ENCODE peak calls at places on chromosomes 5 and 9, in nine cellular contexts. W is breast epithelium, Q is sigmoid colon, X is K562, V is GM12878, D is HCT116, G is Panc1, Y is HL-60, R is transverse colon. F is an unnamed sample.
A peak's percentile ranks its signal among the peaks of the same experiment; 100 is the strongest.

GRCh38 chr5:177209610-177210009 is 76.0 kb downstream of the NSD1 start:
- DNase-seq in V (no peak), W (no peak), Y (no peak), R (no peak), X (no peak), Q (no peak), G (no peak), D (no peak), F (no peak)

GRCh38 chr9:93081931-93082330 is 14.1 kb upstream of the CARD19 start:
- DNase-seq in R (no peak), G (no peak), V (no peak), Y (no peak), W (no peak), X (no peak), Q (peak; percentile 7), D (no peak), F (no peak)

GRCh38 chr5:143128412-143129071 is 274.9 kb downstream of the NR3C1 start:
- DNase-seq in V (no peak), W (no peak), D (no peak), Y (no peak), X (no peak), R (no peak), G (no peak), Q (no peak), F (no peak)

GRCh38 chr5:172104021-172104420 is 84.0 kb downstream of the STK10 start:
- DNase-seq in G (no peak), R (no peak), Q (no peak), D (no peak), V (no peak), Y (no peak), W (no peak), X (no peak), F (no peak)

GRCh38 chr5:127206320-127207113 is 84.1 kb upstream of the MEGF10 start:
- DNase-seq in R (no peak), Q (no peak), W (no peak), D (peak; percentile 26), Y (no peak), G (peak; percentile 56), X (no peak), V (no peak), F (no peak)

GRCh38 chr5:177495243-177496060 is 2.0 kb downstream of the PDLIM7 start:
- DNase-seq in R (peak; percentile 70), Q (peak; percentile 95), D (no peak), W (peak; percentile 71), Y (peak; percentile 70), X (no peak), V (no peak), G (no peak), F (no peak)

GRCh38 chr5:15620501-15620900 is 120.5 kb downstream of the FBXL7 start:
- DNase-seq in G (no peak), D (no peak), X (no peak), R (no peak), V (no peak), Q (no peak), Y (no peak), W (no peak), F (no peak)

GRCh38 chr5:59763545-59763944 is 130.0 kb downstream of the PDE4D start:
- DNase-seq in D (no peak), G (no peak), Q (no peak), V (no peak), X (no peak), Y (no peak), W (no peak), R (no peak), F (no peak)

GRCh38 chr9:108163321-108164005 is 673.9 kb upstream of the KLF4 start:
- DNase-seq in Y (no peak), D (no peak), Q (no peak), G (no peak), X (no peak), V (no peak), R (no peak), W (no peak), F (no peak)

DNA sequence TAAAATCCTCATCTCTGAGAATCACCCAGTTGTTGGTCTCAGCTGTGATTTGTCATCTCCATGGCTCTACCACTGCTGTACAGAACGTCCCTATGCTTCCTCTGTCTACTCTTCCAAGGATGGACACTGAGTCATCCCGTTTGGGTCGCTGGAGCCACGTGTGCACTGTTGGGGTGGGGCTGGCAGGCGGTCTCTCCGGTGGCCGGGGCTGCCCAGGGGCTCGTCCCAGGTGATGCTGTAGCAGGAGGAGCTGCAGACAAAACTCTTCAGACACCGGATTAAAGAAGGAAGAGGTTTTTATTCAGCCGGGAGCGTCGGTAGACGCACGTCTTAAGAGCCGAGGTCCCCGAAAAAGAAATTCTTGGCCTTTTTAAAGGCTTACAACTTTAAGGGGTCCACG is 17.0 kb downstream of the LCN9 start:
- DNase-seq in D (no peak), X (no peak), Y (no peak), W (no peak), V (no peak), R (no peak), G (no peak), Q (no peak), F (no peak)
- TF ChIP-seq POLR2AphosphoS5 in D (no peak), X (no peak), Y (no peak), W (no peak), V (no peak), R (no peak), G (no peak), Q (no peak), F (no peak)

DNA sequence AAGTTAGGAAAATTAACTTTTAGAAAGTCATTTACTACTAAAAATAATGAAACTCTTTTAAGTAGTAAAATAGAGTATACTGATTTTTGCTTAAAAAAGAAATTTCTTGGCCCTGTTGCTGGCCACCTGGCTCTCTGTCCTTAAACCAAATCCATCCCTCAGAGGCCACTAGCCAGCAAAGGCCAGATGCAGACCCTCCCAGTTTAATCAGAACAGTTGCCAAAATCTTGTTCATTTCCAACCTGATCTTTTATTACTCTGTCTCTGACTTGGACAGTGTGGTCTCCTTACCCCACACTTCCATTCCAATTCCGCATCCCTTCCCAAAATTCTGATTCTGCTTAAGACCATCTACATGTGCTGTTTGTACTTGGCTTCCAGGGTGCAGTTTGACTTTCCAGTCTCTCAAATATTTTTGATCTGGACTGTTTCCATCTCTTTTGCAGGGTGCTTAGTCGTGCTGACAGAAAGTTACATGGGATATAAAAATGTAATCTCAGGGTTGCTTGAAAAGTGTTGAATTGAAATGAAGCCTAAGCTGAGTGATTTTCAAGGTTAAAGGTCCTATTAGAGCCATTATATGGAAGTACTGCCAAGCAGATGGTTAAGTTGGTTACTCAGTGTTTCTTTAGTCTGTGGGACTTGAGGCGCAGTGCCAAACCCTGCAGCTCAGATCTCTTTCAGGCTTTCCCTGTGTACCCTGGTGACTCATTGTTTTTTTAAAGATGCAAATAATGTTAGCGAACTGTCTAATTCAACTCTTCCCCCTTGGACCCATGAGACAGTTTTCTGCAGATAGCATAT is 18.4 kb upstream of the DCP2 start:
- DNase-seq in V (peak; percentile 57), X (peak; percentile 37), Q (peak; percentile 77), W (peak; percentile 71), R (peak; percentile 29), G (peak; percentile 87), Y (no peak), D (peak; percentile 51), F (no peak)
- TF ChIP-seq POLR2AphosphoS5 in V (no peak), X (no peak), Q (no peak), W (no peak), R (no peak), G (peak; percentile 90), Y (no peak), D (no peak), F (no peak)

GRCh38 chr5:93890657-93891056 is 149.3 kb upstream of the POU5F2 start:
- DNase-seq in G (no peak), X (no peak), R (no peak), W (no peak), Y (no peak), V (no peak), D (no peak), Q (no peak), F (no peak)

GRCh38 chr5:93892481-93892880 is 151.1 kb upstream of the POU5F2 start:
- DNase-seq in R (no peak), Q (no peak), G (no peak), W (no peak), Y (no peak), D (no peak), V (no peak), X (no peak), F (no peak)

GRCh38 chr5:93893050-93893449 is 151.7 kb upstream of the POU5F2 start:
- DNase-seq in R (no peak), X (no peak), G (no peak), Q (no peak), W (no peak), V (no peak), D (no peak), Y (no peak), F (no peak)

GRCh38 chr5:93891491-93892480 is 150.4 kb upstream of the POU5F2 start:
- DNase-seq in Q (no peak), W (no peak), D (no peak), G (no peak), Y (no peak), R (no peak), V (no peak), X (no peak), F (no peak)

DNA sequence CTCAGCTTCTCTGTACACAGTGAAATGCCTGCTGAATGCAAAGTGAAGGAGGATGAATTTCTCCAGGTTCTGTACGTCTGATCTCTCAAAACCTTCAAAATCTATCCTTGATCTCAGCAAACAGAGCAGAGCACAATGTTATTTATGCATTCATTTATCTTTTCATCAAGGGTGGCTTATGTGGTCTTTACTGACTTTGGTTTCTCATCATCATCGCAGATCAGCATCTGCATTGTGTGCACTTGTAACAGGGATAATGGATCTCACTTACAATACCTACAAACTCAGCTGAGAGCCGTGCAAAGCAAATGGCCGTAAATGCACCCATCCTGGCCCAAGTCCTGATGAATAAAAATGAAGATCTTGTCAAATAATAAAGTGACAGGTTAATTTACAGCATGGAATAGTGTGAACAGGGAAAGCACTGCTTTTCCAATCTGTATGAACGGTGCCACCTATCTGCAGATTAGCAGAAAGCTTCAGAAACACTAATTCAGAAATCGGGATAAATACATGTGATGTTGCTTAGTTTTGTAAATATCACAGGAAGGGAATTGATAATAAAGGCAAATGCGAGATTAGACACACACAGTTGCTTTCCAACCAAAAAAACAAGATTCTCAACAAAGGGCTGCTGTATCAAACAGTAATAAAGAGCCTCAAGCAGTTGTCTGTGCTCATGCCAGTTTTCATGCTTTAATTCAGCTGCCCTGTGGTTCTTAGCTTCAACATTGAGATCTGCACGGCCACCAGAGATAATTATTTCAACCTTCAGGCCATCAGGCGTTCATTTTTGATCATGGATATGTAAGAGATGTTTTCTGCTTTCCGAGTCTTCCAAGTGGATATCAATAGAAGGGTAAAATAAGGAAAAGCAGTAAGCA is 153.3 kb upstream of the POU5F2 start:
- DNase-seq in V (no peak), D (peak; percentile 10), X (no peak), W (no peak), Y (no peak), G (no peak), R (no peak), Q (no peak), F (no peak)
- TF ChIP-seq POLR2AphosphoS5 in V (no peak), D (no peak), X (no peak), W (no peak), Y (no peak), G (no peak), R (no peak), Q (no peak), F (no peak)

DNA sequence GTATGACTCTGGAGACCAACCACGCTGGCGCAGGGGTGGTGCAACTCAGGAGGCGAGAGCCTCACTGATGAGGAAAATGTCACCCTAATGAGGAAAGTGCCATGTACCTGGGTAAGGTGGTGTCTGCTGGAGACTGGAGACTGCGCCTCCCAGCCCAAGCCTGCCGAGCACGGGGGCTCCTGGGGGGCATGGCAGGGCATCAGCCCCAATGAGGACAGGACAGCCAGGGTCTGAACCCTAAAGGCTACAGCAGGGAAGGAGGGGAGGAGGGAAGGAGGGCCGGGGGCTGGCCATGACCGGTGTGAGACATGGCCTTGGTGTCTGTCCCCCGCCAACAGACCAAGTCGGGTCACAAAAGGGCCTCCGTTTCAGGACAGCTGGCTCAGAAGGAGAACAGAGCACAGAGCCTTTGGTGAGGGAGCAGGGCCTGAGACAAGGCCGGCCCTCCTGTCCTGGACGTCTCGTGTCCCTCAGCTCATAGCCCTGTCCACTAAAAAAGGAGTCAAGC is 31.7 kb upstream of the SLC6A19 start:
- DNase-seq in Y (no peak), G (no peak), X (no peak), W (no peak), D (no peak), V (no peak), Q (no peak), R (no peak), F (no peak)
- TF ChIP-seq POLR2AphosphoS5 in Y (no peak), G (no peak), X (no peak), W (no peak), D (no peak), V (no peak), Q (no peak), R (no peak), F (no peak)